ENCODE peak calls at places on chromosomes 12 and 14, in seven cellular contexts. One of them, this sample, is unnamed.
A peak's percentile ranks its signal among the peaks of the same experiment; 100 is the strongest.

GRCh38 chr12:109518820-109519665 is 41.6 kb downstream of the UBE3B start:
- DNase-seq in sigmoid colon: peak; percentile 64
- DNase-seq in spleen: peak; percentile 70
- DNase-seq in Peyer's patch: peak; percentile 39
- DNase-seq in NB4: peak; percentile 72
- DNase-seq in HCT116: peak; percentile 26
- DNase-seq in K562: peak; percentile 79
- DNase-seq in this sample: peak; percentile 46

GRCh38 chr12:66190519-66191406 is 1.7 kb downstream of the IRAK3 start:
- DNase-seq in NB4: peak; percentile 70
- DNase-seq in HCT116: no peak
- DNase-seq in sigmoid colon: no peak
- DNase-seq in spleen: no peak
- DNase-seq in K562: no peak
- DNase-seq in Peyer's patch: no peak
- DNase-seq in this sample: peak; percentile 26

GRCh38 chr14:102524026-102524450 is 14.5 kb upstream of the ANKRD9 start:
- DNase-seq in sigmoid colon: peak; percentile 68
- DNase-seq in NB4: no peak
- DNase-seq in HCT116: no peak
- DNase-seq in Peyer's patch: no peak
- DNase-seq in K562: no peak
- DNase-seq in spleen: no peak
- DNase-seq in this sample: no peak

GRCh38 chr14:90759370-90760054 is 56.7 kb downstream of the TTC7B start:
- DNase-seq in K562: no peak
- DNase-seq in sigmoid colon: no peak
- DNase-seq in spleen: no peak
- DNase-seq in NB4: peak; percentile 81
- DNase-seq in Peyer's patch: peak; percentile 22
- DNase-seq in HCT116: no peak
- DNase-seq in this sample: peak; percentile 41

GRCh38 chr12:131714759-131715158 is 3.9 kb downstream of the SFSWAP start:
- DNase-seq in spleen: no peak
- DNase-seq in HCT116: no peak
- DNase-seq in Peyer's patch: no peak
- DNase-seq in K562: no peak
- DNase-seq in NB4: no peak
- DNase-seq in sigmoid colon: no peak
- DNase-seq in this sample: no peak

GRCh38 chr14:61033851-61034250 is 52.8 kb downstream of the SLC38A6 start:
- DNase-seq in Peyer's patch: no peak
- DNase-seq in HCT116: no peak
- DNase-seq in spleen: no peak
- DNase-seq in sigmoid colon: no peak
- DNase-seq in K562: no peak
- DNase-seq in NB4: no peak
- DNase-seq in this sample: no peak

GRCh38 chr14:73173092-73173735 is 36.9 kb downstream of the PSEN1 start:
- DNase-seq in NB4: peak; percentile 59
- DNase-seq in spleen: no peak
- DNase-seq in sigmoid colon: no peak
- DNase-seq in K562: peak; percentile 8
- DNase-seq in Peyer's patch: no peak
- DNase-seq in HCT116: peak; percentile 31
- DNase-seq in this sample: peak; percentile 62

GRCh38 chr14:96811265-96811664 is 14.1 kb downstream of the VRK1 start:
- DNase-seq in NB4: no peak
- DNase-seq in sigmoid colon: no peak
- DNase-seq in K562: no peak
- DNase-seq in HCT116: no peak
- DNase-seq in spleen: no peak
- DNase-seq in Peyer's patch: no peak
- DNase-seq in this sample: no peak

GRCh38 chr12:117018276-117018675 is 80.9 kb downstream of the TESC start:
- DNase-seq in Peyer's patch: no peak
- DNase-seq in spleen: no peak
- DNase-seq in sigmoid colon: no peak
- DNase-seq in NB4: no peak
- DNase-seq in HCT116: no peak
- DNase-seq in K562: no peak
- DNase-seq in this sample: no peak

GRCh38 chr12:42468341-42468821 is 121.2 kb downstream of the PRICKLE1 start:
- DNase-seq in NB4: peak; percentile 46
- DNase-seq in sigmoid colon: peak; percentile 67
- DNase-seq in HCT116: no peak
- DNase-seq in Peyer's patch: peak; percentile 66
- DNase-seq in spleen: no peak
- DNase-seq in K562: no peak
- DNase-seq in this sample: no peak

GRCh38 chr12:94832780-94833760 is 170.4 kb downstream of the NDUFA12 start:
- DNase-seq in spleen: no peak
- DNase-seq in HCT116: no peak
- DNase-seq in Peyer's patch: no peak
- DNase-seq in sigmoid colon: no peak
- DNase-seq in NB4: no peak
- DNase-seq in K562: no peak
- DNase-seq in this sample: no peak

GRCh38 chr12:124736115-124737039 is 127.3 kb downstream of the SCARB1 start:
- DNase-seq in K562: no peak
- DNase-seq in NB4: peak; percentile 57
- DNase-seq in Peyer's patch: no peak
- DNase-seq in sigmoid colon: no peak
- DNase-seq in spleen: no peak
- DNase-seq in HCT116: no peak
- DNase-seq in this sample: no peak

GRCh38 chr12:108104657-108105056 is 24.4 kb upstream of the WSCD2 start:
- DNase-seq in K562: no peak
- DNase-seq in spleen: no peak
- DNase-seq in HCT116: no peak
- DNase-seq in Peyer's patch: no peak
- DNase-seq in sigmoid colon: no peak
- DNase-seq in NB4: no peak
- DNase-seq in this sample: no peak

GRCh38 chr12:75878382-75878720 is 153.2 kb downstream of the PHLDA1 start:
- DNase-seq in NB4: no peak
- DNase-seq in sigmoid colon: no peak
- DNase-seq in HCT116: no peak
- DNase-seq in Peyer's patch: no peak
- DNase-seq in K562: no peak
- DNase-seq in spleen: no peak
- DNase-seq in this sample: no peak

GRCh38 chr12:13339538-13339937 is 143.0 kb downstream of the EMP1 start:
- DNase-seq in K562: peak; percentile 6
- DNase-seq in HCT116: peak; percentile 91
- DNase-seq in Peyer's patch: no peak
- DNase-seq in sigmoid colon: no peak
- DNase-seq in NB4: no peak
- DNase-seq in spleen: no peak
- DNase-seq in this sample: no peak

GRCh38 chr14:72613196-72613974 is 280.5 kb downstream of the DPF3 start:
- DNase-seq in sigmoid colon: no peak
- DNase-seq in K562: no peak
- DNase-seq in Peyer's patch: no peak
- DNase-seq in spleen: peak; percentile 86
- DNase-seq in HCT116: no peak
- DNase-seq in NB4: peak; percentile 52
- DNase-seq in this sample: peak; percentile 14

GRCh38 chr12:1606021-1606622 is 11.7 kb upstream of the FBXL14 start:
- DNase-seq in spleen: peak; percentile 89
- DNase-seq in sigmoid colon: peak; percentile 97
- DNase-seq in Peyer's patch: peak; percentile 55
- DNase-seq in NB4: peak; percentile 82
- DNase-seq in K562: peak; percentile 70
- DNase-seq in HCT116: peak; percentile 72
- DNase-seq in this sample: peak; percentile 97

GRCh38 chr12:67220065-67220464 is 49.1 kb upstream of the CAND1 start:
- DNase-seq in NB4: peak; percentile 15
- DNase-seq in spleen: no peak
- DNase-seq in Peyer's patch: no peak
- DNase-seq in K562: no peak
- DNase-seq in HCT116: peak; percentile 15
- DNase-seq in sigmoid colon: no peak
- DNase-seq in this sample: no peak

DNA sequence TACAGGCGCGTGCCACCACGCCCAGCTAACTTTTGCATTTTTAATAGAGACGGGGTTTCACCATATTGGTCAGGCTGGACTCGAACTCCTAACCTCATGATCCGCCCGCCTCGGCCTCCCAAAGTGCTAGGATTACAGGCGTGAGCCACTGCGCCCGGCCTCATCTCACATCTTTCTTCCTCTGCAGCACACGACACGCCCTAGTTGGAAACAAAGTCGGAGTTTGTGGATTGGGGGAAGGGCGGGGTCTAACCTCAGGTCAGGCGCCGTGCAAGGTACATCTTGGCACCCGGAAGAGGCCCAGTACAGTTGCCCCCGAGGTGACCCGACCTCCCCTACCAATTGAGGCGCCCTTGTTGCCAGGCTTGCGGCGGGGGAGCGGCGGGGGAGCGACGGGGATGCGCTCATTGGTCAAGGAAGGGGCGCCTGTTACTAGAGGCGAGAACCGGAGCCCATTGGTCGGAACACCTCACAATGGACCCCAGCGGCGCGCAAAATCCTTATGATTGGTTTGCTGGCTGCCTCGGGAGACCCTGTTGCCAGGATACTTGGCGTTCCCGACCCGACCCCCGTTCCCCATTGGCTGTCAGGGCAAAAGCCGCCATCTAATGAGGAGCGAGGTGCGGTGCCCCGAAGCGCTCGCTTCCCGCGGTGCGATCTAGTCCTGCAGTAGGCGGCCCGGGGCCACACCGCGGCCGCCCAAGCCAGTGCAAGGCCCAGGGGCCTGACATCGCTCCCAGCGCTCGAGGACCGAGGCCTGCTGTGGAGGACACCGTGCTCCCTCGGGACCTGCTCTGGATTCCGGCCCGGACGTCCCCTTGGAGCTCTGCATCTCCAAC is at the start of gene REC8:
- DNase-seq in sigmoid colon: peak; percentile 95
- DNase-seq in Peyer's patch: peak; percentile 90
- DNase-seq in K562: no peak
- DNase-seq in spleen: peak; percentile 94
- DNase-seq in NB4: no peak
- DNase-seq in HCT116: no peak
- DNase-seq in this sample: peak; percentile 62
- TF ChIP-seq POLR2A in sigmoid colon: no peak
- TF ChIP-seq POLR2A in Peyer's patch: no peak
- TF ChIP-seq POLR2A in K562: no peak
- TF ChIP-seq POLR2A in spleen: no peak
- TF ChIP-seq POLR2A in NB4: no peak
- TF ChIP-seq POLR2A in HCT116: no peak
- TF ChIP-seq POLR2A in this sample: peak; percentile 27

GRCh38 chr14:69773571-69774276 is 6.8 kb downstream of the SRSF5 start:
- DNase-seq in NB4: no peak
- DNase-seq in HCT116: no peak
- DNase-seq in Peyer's patch: no peak
- DNase-seq in K562: no peak
- DNase-seq in sigmoid colon: no peak
- DNase-seq in spleen: no peak
- DNase-seq in this sample: no peak

GRCh38 chr14:69771136-69771535 is 4.2 kb downstream of the SRSF5 start:
- DNase-seq in sigmoid colon: no peak
- DNase-seq in spleen: no peak
- DNase-seq in Peyer's patch: no peak
- DNase-seq in HCT116: no peak
- DNase-seq in K562: no peak
- DNase-seq in NB4: no peak
- DNase-seq in this sample: no peak

GRCh38 chr14:69770559-69770958 is 3.6 kb downstream of the SRSF5 start:
- DNase-seq in K562: no peak
- DNase-seq in spleen: no peak
- DNase-seq in Peyer's patch: no peak
- DNase-seq in HCT116: no peak
- DNase-seq in NB4: no peak
- DNase-seq in sigmoid colon: no peak
- DNase-seq in this sample: no peak

GRCh38 chr14:69775012-69775411 is 8.1 kb downstream of the SRSF5 start:
- DNase-seq in spleen: no peak
- DNase-seq in K562: no peak
- DNase-seq in HCT116: no peak
- DNase-seq in NB4: no peak
- DNase-seq in sigmoid colon: no peak
- DNase-seq in Peyer's patch: no peak
- DNase-seq in this sample: no peak

GRCh38 chr14:69772082-69773017 is 5.4 kb downstream of the SRSF5 start:
- DNase-seq in sigmoid colon: no peak
- DNase-seq in spleen: no peak
- DNase-seq in K562: no peak
- DNase-seq in Peyer's patch: no peak
- DNase-seq in NB4: no peak
- DNase-seq in HCT116: no peak
- DNase-seq in this sample: no peak
- TF ChIP-seq POLR2A in sigmoid colon: no peak
- TF ChIP-seq POLR2A in spleen: no peak
- TF ChIP-seq POLR2A in K562: peak; percentile 50
- TF ChIP-seq POLR2A in Peyer's patch: no peak
- TF ChIP-seq POLR2A in NB4: no peak
- TF ChIP-seq POLR2A in HCT116: no peak
- TF ChIP-seq POLR2A in this sample: no peak

GRCh38 chr12:122837306-122838265 is 2.3 kb downstream of the HIP1R start:
- DNase-seq in HCT116: no peak
- DNase-seq in Peyer's patch: no peak
- DNase-seq in spleen: peak; percentile 54
- DNase-seq in sigmoid colon: no peak
- DNase-seq in K562: no peak
- DNase-seq in NB4: no peak
- DNase-seq in this sample: no peak
- TF ChIP-seq POLR2A in HCT116: no peak
- TF ChIP-seq POLR2A in Peyer's patch: no peak
- TF ChIP-seq POLR2A in spleen: no peak
- TF ChIP-seq POLR2A in sigmoid colon: no peak
- TF ChIP-seq POLR2A in K562: no peak
- TF ChIP-seq POLR2A in NB4: no peak
- TF ChIP-seq POLR2A in this sample: no peak

DNA sequence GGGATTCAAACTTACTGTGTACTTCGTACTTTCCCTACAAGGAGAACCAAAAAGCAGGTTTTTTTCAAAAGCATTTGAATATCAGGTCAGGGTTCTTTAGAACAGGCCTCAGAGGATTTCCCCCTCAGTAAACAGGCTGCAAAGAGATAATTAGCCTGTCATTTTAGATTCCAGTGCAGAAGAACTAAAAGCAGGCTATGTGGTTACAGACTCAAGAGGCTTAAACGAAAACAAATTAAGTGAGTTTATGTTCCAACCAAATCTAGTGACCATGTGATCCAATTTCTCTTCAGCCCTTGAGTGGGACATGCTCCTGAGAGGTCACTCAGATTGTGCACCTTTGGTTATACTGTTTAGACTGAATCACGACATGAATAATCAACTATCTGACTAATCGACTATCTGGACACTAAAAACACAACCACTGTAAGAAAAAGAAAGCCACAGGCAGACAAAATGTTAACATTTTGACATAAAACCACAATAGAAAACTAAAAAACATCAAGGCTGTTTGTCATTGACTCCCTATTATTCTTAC is 4.5 kb downstream of the TMED8 start:
- DNase-seq in K562: no peak
- DNase-seq in HCT116: no peak
- DNase-seq in sigmoid colon: no peak
- DNase-seq in spleen: no peak
- DNase-seq in Peyer's patch: no peak
- DNase-seq in NB4: no peak
- DNase-seq in this sample: no peak
- TF ChIP-seq POLR2A in K562: no peak
- TF ChIP-seq POLR2A in HCT116: no peak
- TF ChIP-seq POLR2A in sigmoid colon: no peak
- TF ChIP-seq POLR2A in spleen: no peak
- TF ChIP-seq POLR2A in Peyer's patch: no peak
- TF ChIP-seq POLR2A in NB4: no peak
- TF ChIP-seq POLR2A in this sample: no peak

This sample was measured in erythroblast.